ENCODE peak calls at places on chromosomes 5 and 9, in four cellular contexts. U, N, R and L are unnamed samples.

GRCh38 chr5:135468086-135468485 is 15.9 kb upstream of the TIFAB start:
- DNase-seq in U (no peak), N (no peak), R (no peak), L (no peak)

GRCh38 chr9:21450733-21451394 is 10.6 kb downstream of the IFNA1 start:
- DNase-seq in U (no peak), R (no peak), N (peak), L (no peak)

GRCh38 chr9:96048116-96048953 is 172.8 kb downstream of the ERCC6L2 start:
- DNase-seq in U (no peak), N (peak), R (no peak), L (peak)

GRCh38 chr5:85334-85995 is 6.5 kb upstream of the PLEKHG4B start:
- DNase-seq in N (no peak), U (no peak), R (no peak), L (no peak)

GRCh38 chr9:35956646-35957045 is 1.3 kb downstream of the OR2S2 start:
- DNase-seq in U (no peak), R (no peak), N (no peak), L (no peak)

GRCh38 chr5:56409331-56410190 is 176.4 kb upstream of the ANKRD55 start:
- DNase-seq in U (no peak), R (no peak), N (no peak), L (no peak)

GRCh38 chr5:167792538-167792937 is 498.9 kb upstream of the WWC1 start:
- DNase-seq in U (no peak), N (no peak), R (no peak), L (no peak)

GRCh38 chr9:114682846-114683245 is 854 bp upstream of the TEX48 start:
- DNase-seq in N (no peak), R (no peak), U (no peak), L (no peak)

GRCh38 chr9:4301302-4301701 is 1.4 kb upstream of the GLIS3 start:
- DNase-seq in U (no peak), R (no peak), N (no peak), L (no peak)

GRCh38 chr5:68368686-68369359 is 153.3 kb downstream of the PIK3R1 start:
- DNase-seq in U (no peak), N (no peak), R (no peak), L (no peak)

GRCh38 chr5:174371600-174372094 is 326.1 kb downstream of the NSG2 start:
- DNase-seq in R (no peak), N (no peak), U (no peak), L (peak)

GRCh38 chr5:78626009-78626571 is 22.5 kb downstream of the LHFPL2 start:
- DNase-seq in U (no peak), N (no peak), R (no peak), L (no peak)

GRCh38 chr5:160479926-160480325 is 58.3 kb downstream of the PTTG1 start:
- DNase-seq in U (no peak), N (no peak), R (no peak), L (no peak)

DNA sequence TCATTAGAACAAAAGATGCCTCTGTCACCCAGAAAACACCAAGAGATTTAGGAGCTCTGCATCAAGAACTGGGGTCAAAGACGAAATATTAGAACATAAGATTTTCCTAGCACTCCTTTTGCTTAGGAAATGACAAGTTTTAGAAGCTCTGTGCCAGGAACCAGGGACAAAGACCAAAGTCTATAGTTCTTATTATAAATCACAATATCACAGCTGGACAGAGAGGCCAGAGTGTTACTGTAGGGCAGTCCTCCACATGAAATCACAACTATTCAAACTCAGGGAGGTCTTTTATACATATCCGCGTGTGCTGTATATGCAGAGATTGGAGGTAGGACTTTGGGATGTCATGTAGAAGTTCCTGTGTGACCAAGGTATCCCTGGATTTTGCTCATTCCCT is 116.7 kb upstream of the SAP30L start:
- DNase-seq in R (no peak), N (no peak), U (no peak), L (no peak)
- H3K9ac ChIP-seq in R (no peak), N (no peak), U (no peak), L (no peak)

GRCh38 chr5:1245901-1246576 is 20.9 kb downstream of the SLC6A18 start:
- DNase-seq in U (no peak), R (no peak), N (no peak), L (peak)

GRCh38 chr5:1246711-1247431 is 21.7 kb downstream of the SLC6A18 start:
- DNase-seq in U (peak), R (no peak), N (peak), L (peak)

GRCh38 chr5:1244976-1245375 is 19.8 kb downstream of the SLC6A18 start:
- DNase-seq in N (no peak), R (no peak), U (peak), L (peak)

GRCh38 chr5:1249366-1250280 is 24.4 kb downstream of the SLC6A18 start:
- DNase-seq in U (no peak), R (no peak), N (no peak), L (no peak)

DNA sequence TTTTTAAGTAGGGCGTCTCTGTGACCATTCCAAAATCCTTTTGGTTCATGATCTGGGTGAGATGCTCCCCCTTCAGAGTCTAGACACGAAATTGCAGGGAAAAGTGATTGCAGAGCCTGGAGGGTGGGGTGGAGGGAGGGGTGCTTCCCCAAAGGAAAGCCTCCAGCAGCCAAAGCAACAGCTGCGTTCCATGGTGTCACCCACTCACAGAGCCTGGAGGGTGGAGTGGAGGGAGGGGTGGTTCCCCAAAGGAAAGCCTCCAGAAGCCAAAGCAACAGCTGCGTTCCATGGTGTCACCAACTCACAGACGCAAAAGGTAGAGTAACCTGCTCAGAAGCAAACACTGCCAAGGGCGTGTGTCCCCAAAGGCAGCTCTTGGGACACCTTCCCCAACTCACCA is 22.6 kb downstream of the SLC6A18 start:
- DNase-seq in N (no peak), U (no peak), R (no peak), L (no peak)
- TF ChIP-seq FOXM1 in N (no peak), U (no peak), R (no peak), L (no peak)

GRCh38 chr5:109743770-109744212 is 54.1 kb downstream of the MAN2A1 start:
- DNase-seq in R (no peak), U (peak), N (peak), L (no peak)

GRCh38 chr5:109753279-109753678 is 63.6 kb downstream of the MAN2A1 start:
- DNase-seq in U (no peak), N (no peak), R (no peak), L (no peak)

GRCh38 chr5:109744261-109744660 is 54.5 kb downstream of the MAN2A1 start:
- DNase-seq in R (no peak), U (no peak), N (no peak), L (no peak)

GRCh38 chr5:109750407-109750806 is 60.7 kb downstream of the MAN2A1 start:
- DNase-seq in U (no peak), R (no peak), N (no peak), L (no peak)

DNA sequence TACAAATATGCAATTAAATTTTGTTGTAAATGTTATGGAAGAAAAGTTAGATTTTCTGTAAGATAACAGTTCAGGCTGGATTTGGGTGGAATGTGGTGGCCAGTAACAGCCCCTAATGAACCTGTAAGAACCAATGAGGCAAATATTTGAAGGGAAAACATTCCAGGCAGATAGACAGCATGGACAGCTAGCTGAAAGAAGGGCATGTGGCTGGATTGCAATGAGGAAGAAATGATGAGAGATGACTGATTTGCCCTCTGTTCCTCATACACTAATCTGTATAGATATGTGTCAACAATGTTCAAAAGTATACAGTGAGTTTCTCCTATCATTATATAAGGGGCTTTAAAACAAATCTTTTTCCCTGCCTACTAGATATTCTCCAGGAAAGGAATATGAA is 58.8 kb downstream of the MAN2A1 start:
- DNase-seq in U (no peak), N (peak), R (no peak), L (no peak)
- TF ChIP-seq USF2 in U (no peak), N (no peak), R (no peak), L (no peak)

DNA sequence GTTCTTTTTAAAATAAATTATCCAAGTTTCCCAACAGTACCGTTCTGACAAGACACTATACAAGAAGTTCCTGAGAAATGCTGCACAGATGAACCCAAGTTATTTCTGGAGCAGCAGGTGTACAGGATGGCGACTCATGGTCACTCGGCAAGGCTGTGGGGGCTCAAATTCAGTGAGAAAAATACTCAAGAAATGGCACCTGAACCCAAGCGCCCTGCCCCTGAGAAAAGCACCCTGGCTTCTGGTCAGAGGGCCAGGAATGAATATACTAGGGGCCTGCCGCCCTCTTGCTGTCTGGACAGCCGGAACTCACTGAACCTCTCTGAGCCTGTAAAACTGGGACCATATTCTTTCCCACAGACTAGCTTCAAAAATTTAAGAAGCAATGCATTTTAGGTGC is 1.6 kb downstream of the RAPGEF1 start:
- DNase-seq in N (no peak), U (no peak), R (no peak), L (no peak)
- H3K9ac ChIP-seq in N (peak), U (peak), R (peak), L (peak)

GRCh38 chr5:179258922-179259730 is 86.1 kb downstream of the ADAMTS2 start:
- DNase-seq in U (no peak), R (no peak), N (no peak), L (peak)

GRCh38 chr5:179255527-179256228 is 89.6 kb downstream of the ADAMTS2 start:
- DNase-seq in R (no peak), U (no peak), N (no peak), L (no peak)

GRCh38 chr5:179258001-179258921 is 87.0 kb downstream of the ADAMTS2 start:
- DNase-seq in R (no peak), N (no peak), U (no peak), L (peak)

GRCh38 chr5:179256229-179257189 is 88.8 kb downstream of the ADAMTS2 start:
- DNase-seq in N (no peak), R (no peak), U (no peak), L (peak)

DNA sequence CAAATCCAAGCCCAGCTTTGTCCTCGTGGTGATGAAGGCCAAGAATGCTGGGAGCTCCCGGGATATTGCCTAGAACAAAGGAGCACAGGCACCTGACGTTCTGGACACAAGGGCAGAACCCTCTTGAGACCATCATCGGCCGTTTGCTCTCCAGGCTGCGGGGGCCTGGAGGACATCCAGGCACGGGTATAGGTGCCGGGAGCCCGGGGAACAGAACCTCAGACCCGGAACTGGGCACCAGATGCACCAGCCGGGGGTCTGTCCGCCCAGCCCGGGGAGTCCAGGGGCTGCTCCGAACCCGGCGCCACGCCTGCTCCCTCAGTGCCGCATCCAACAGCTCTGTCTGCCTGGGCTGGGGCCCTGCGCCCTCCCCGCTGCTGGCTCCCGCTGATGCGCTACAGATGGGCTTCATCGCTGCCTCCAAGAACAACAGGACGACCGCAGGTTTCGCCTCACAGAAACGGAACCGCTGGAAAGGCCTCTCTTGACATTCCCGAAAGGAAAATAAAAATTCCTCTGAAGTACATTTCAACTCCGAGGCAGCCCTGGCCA is 88.0 kb downstream of the ADAMTS2 start:
- DNase-seq in R (no peak), N (no peak), U (no peak), L (peak)
- TF ChIP-seq FOXM1 in R (no peak), N (no peak), U (no peak), L (no peak)

DNA sequence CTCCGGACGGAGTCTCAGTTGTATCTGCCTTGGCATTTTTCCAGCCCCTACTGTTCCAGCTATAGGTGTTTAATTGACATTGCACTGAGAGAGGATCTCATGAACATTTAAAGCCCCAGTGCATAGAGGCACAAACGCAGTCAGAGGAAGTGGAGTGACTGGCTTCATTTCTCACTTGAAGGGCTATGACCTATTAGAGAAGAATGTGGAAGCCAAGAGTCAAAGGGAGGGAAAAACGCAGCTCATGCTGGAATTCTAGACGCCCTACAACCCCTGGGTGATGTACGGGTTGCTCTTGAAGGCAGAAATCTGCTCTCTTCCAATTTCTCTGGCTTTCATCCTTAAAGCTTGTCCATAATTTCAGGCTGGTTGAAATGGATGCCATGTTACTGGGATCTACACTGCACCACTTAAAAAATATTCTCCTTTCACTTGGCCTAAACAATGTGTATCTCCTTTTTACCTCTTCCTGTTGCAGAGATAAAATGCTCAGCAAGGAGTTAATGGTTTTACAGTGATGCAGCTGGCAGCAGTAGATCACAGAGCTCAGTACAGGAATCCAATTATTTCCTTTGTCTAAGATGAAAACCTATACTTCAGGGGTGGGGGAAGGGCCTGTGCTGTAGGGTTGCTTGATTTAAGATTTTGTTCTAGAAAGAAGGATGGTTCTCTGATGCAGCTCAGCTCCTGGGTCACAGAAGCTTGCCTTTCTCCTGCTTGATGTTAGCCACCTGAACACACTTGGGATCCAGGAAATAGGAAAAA is 61.8 kb upstream of the MAMDC2 start:
- DNase-seq in N (no peak), R (no peak), U (no peak), L (no peak)
- TF ChIP-seq USF2 in N (no peak), R (no peak), U (no peak), L (no peak)

GRCh38 chr9:105244996-105245719 is 707 bp downstream of the SLC44A1 start:
- DNase-seq in N (no peak), U (no peak), R (no peak), L (peak)

GRCh38 chr9:105243015-105243686 is 1.3 kb upstream of the SLC44A1 start:
- DNase-seq in N (no peak), U (no peak), R (no peak), L (peak)

GRCh38 chr9:105244274-105244995 is at the start of gene SLC44A1:
- DNase-seq in N (peak), R (peak), U (peak), L (peak)

GRCh38 chr9:105242557-105242956 is 1.9 kb upstream of the SLC44A1 start:
- DNase-seq in U (no peak), R (no peak), N (no peak), L (no peak)

DNA sequence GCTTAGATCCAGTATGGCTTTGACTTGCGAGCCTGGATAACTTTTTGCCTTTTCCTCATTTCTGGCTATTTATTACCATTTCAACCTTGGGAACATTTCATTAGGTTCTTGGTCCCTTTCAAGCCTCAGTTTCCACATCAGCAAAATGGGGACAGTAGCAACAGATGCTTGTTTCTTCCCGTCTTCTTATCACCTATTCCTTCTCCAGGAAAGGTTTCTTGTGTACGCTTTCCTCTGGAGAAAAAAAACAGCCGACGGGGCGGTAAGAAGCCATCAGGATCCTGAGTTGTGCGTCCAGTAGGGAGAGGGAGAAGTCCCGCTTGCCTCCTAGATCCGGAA is 547 bp upstream of the SLC44A1 start:
- DNase-seq in U (no peak), R (no peak), N (no peak), L (no peak)
- H3K9ac ChIP-seq in U (peak), R (peak), N (peak), L (peak)

DNA sequence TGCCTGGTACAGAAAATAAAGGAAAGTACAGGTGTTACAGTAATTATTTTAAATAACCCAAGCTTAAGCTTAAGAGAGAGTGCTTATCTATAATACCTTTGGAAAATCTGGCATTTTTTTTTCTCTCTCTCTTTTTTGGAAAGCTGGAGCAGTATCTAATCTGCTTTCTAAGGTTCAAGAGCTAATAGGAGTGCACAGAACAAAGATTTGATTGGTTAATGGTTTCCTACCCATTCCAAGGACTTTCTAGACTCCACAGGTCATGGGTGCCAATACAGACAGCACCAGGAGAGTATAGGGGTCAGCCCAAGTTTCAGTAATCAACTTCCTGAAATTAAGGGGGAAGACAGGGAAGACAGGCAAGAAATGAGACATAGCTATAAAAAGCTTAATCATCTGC is 104.1 kb upstream of the SLC12A2 start:
- DNase-seq in N (no peak), R (no peak), U (no peak), L (no peak)
- TF ChIP-seq FOXM1 in N (no peak), R (no peak), U (no peak), L (no peak)

DNA sequence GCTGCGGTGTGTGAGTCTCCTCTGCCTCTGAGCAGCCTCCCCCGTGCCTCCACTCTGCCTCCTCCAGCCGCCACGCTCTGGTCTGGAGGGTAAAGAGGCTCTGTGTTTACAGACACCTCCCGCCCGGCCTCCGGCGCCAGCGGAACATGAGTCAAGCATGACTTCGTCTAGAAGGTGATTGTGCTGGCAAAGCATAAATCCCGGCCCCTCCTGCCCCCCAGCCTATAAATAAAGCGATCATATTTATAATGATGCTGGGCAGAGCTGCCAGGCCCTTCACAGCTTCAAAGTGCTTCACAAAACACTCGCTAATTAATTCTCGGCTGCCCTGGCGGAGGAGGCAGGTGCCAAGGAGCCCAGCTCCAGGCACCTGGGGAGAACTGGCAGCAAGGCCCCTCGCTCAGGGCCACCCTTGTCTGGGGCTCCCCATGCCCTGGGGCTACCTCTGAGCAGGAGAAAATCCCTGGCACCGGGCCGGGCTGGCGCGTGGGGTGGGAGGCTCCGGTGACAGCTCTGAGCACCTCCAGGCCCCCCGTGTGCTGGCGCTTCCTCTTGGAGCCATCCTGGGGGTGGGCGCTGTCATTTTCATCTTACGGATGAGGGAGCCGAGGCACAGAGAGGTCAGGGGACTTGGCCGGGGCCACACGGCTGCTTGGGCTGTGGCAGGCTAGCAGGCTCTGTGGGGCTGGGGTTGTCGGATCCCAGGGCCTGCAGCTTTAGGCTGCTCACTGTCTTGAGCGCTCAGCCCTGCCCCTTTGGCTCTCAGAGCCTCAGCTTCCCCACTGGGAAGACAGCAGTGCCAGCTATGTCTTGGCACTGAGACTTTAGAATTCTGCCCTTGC is 87.9 kb downstream of the RXRA start:
- DNase-seq in U (no peak), R (no peak), N (no peak), L (peak)
- TF ChIP-seq USF2 in U (no peak), R (no peak), N (no peak), L (no peak)